ENCODE peak calls at places on chromosome 4, in eight cellular contexts. One of them, this sample, is unnamed.

GRCh38 chr4:165336743-165337142 is 9.3 kb downstream of the MSMO1 start:
- DNase-seq in sciatic nerve: no peak
- DNase-seq in NCI-H748 treated with DMSO at 0.1 percent for 48 hours: no peak
- DNase-seq in AG09319: no peak
- DNase-seq in spleen: no peak
- DNase-seq in central memory CD4-positive, alpha-beta T cell: no peak
- DNase-seq in EL: no peak
- DNase-seq in GM12865: no peak
- DNase-seq in this sample: no peak

GRCh38 chr4:144699565-144699964 is 53.6 kb downstream of the HHIP start:
- DNase-seq in sciatic nerve: no peak
- DNase-seq in NCI-H748 treated with DMSO at 0.1 percent for 48 hours: no peak
- DNase-seq in AG09319: no peak
- DNase-seq in spleen: no peak
- DNase-seq in central memory CD4-positive, alpha-beta T cell: no peak
- DNase-seq in EL: peak
- DNase-seq in GM12865: no peak
- DNase-seq in this sample: no peak

GRCh38 chr4:182560358-182560757 is 317.2 kb downstream of the TENM3 start:
- DNase-seq in sciatic nerve: no peak
- DNase-seq in NCI-H748 treated with DMSO at 0.1 percent for 48 hours: no peak
- DNase-seq in AG09319: no peak
- DNase-seq in spleen: no peak
- DNase-seq in central memory CD4-positive, alpha-beta T cell: no peak
- DNase-seq in EL: peak
- DNase-seq in GM12865: no peak
- DNase-seq in this sample: no peak

GRCh38 chr4:146112389-146112788 is 63.1 kb upstream of the LSM6 start:
- DNase-seq in sciatic nerve: no peak
- DNase-seq in NCI-H748 treated with DMSO at 0.1 percent for 48 hours: no peak
- DNase-seq in AG09319: no peak
- DNase-seq in spleen: no peak
- DNase-seq in central memory CD4-positive, alpha-beta T cell: no peak
- DNase-seq in EL: no peak
- DNase-seq in GM12865: peak
- DNase-seq in this sample: no peak

GRCh38 chr4:63460075-63460474 is 949.2 kb downstream of the TECRL start:
- DNase-seq in sciatic nerve: no peak
- DNase-seq in NCI-H748 treated with DMSO at 0.1 percent for 48 hours: no peak
- DNase-seq in AG09319: no peak
- DNase-seq in spleen: no peak
- DNase-seq in central memory CD4-positive, alpha-beta T cell: no peak
- DNase-seq in EL: no peak
- DNase-seq in GM12865: no peak
- DNase-seq in this sample: no peak

GRCh38 chr4:87375719-87376291 is 15.2 kb downstream of the HSD17B11 start:
- DNase-seq in sciatic nerve: no peak
- DNase-seq in NCI-H748 treated with DMSO at 0.1 percent for 48 hours: no peak
- DNase-seq in AG09319: peak
- DNase-seq in spleen: no peak
- DNase-seq in central memory CD4-positive, alpha-beta T cell: peak
- DNase-seq in EL: peak
- DNase-seq in GM12865: peak
- DNase-seq in this sample: peak

GRCh38 chr4:8577046-8577445 is 3.1 kb upstream of the GPR78 start:
- DNase-seq in sciatic nerve: no peak
- DNase-seq in NCI-H748 treated with DMSO at 0.1 percent for 48 hours: no peak
- DNase-seq in AG09319: no peak
- DNase-seq in spleen: peak
- DNase-seq in central memory CD4-positive, alpha-beta T cell: no peak
- DNase-seq in EL: no peak
- DNase-seq in GM12865: no peak
- DNase-seq in this sample: no peak

GRCh38 chr4:123783091-123783765 is 386.6 kb downstream of the SPRY1 start:
- DNase-seq in sciatic nerve: no peak
- DNase-seq in NCI-H748 treated with DMSO at 0.1 percent for 48 hours: no peak
- DNase-seq in AG09319: no peak
- DNase-seq in spleen: no peak
- DNase-seq in central memory CD4-positive, alpha-beta T cell: no peak
- DNase-seq in EL: no peak
- DNase-seq in GM12865: no peak
- DNase-seq in this sample: no peak

GRCh38 chr4:153792007-153792892 is 3.4 kb upstream of the SFRP2 start:
- DNase-seq in sciatic nerve: peak
- DNase-seq in NCI-H748 treated with DMSO at 0.1 percent for 48 hours: no peak
- DNase-seq in AG09319: no peak
- DNase-seq in spleen: no peak
- DNase-seq in central memory CD4-positive, alpha-beta T cell: no peak
- DNase-seq in EL: peak
- DNase-seq in GM12865: no peak
- DNase-seq in this sample: no peak

GRCh38 chr4:173528378-173529321 is 1.4 kb downstream of the HAND2 start:
- DNase-seq in sciatic nerve: no peak
- DNase-seq in NCI-H748 treated with DMSO at 0.1 percent for 48 hours: peak
- DNase-seq in AG09319: no peak
- DNase-seq in spleen: no peak
- DNase-seq in central memory CD4-positive, alpha-beta T cell: no peak
- DNase-seq in EL: peak
- DNase-seq in GM12865: no peak
- DNase-seq in this sample: no peak

GRCh38 chr4:185830263-185830994 is 18.4 kb upstream of the SORBS2 start:
- DNase-seq in sciatic nerve: no peak
- DNase-seq in NCI-H748 treated with DMSO at 0.1 percent for 48 hours: no peak
- DNase-seq in AG09319: no peak
- DNase-seq in spleen: no peak
- DNase-seq in central memory CD4-positive, alpha-beta T cell: no peak
- DNase-seq in EL: no peak
- DNase-seq in GM12865: no peak
- DNase-seq in this sample: no peak

GRCh38 chr4:2337896-2338295 is 76.0 kb upstream of the MXD4 start:
- DNase-seq in sciatic nerve: no peak
- DNase-seq in NCI-H748 treated with DMSO at 0.1 percent for 48 hours: no peak
- DNase-seq in AG09319: no peak
- DNase-seq in spleen: peak
- DNase-seq in central memory CD4-positive, alpha-beta T cell: no peak
- DNase-seq in EL: no peak
- DNase-seq in GM12865: no peak
- DNase-seq in this sample: no peak

GRCh38 chr4:1991596-1992434 is 17.0 kb downstream of the NELFA start:
- DNase-seq in sciatic nerve: peak
- DNase-seq in NCI-H748 treated with DMSO at 0.1 percent for 48 hours: no peak
- DNase-seq in AG09319: no peak
- DNase-seq in spleen: peak
- DNase-seq in central memory CD4-positive, alpha-beta T cell: no peak
- DNase-seq in EL: no peak
- DNase-seq in GM12865: no peak
- DNase-seq in this sample: no peak

GRCh38 chr4:10085828-10086505 is 30.6 kb downstream of the WDR1 start:
- DNase-seq in sciatic nerve: no peak
- DNase-seq in NCI-H748 treated with DMSO at 0.1 percent for 48 hours: no peak
- DNase-seq in AG09319: no peak
- DNase-seq in spleen: peak
- DNase-seq in central memory CD4-positive, alpha-beta T cell: no peak
- DNase-seq in EL: no peak
- DNase-seq in GM12865: no peak
- DNase-seq in this sample: no peak

This sample was measured in KBM-7.